ENCODE peak calls at places on chromosomes 12 and 14, in seven cellular contexts. Y is foreskin fibroblast, U is AG04450, O is endothelial cell, H is endodermal cell, I is vagina, C is heart left ventricle. B is an unnamed sample.

GRCh38 chr14:50594577-50595316 is 34.8 kb downstream of the ATL1 start:
- DNase-seq in U (no peak), H (peak; percentile 35), I (no peak), Y (no peak), O (no peak), C (no peak), B (no peak)

GRCh38 chr14:73457050-73457934 is 1.1 kb downstream of the NUMB start:
- DNase-seq in O (peak; percentile 30), Y (no peak), H (peak; percentile 84), C (peak; percentile 51), I (no peak), U (no peak), B (peak; percentile 32)

GRCh38 chr12:80175307-80175930 is 76.1 kb downstream of the OTOGL start:
- DNase-seq in Y (no peak), I (no peak), U (no peak), H (no peak), O (no peak), C (no peak), B (peak; percentile 10)

GRCh38 chr14:101078892-101079221 is 175.3 kb upstream of the RTL1 start:
- DNase-seq in U (no peak), O (no peak), H (peak; percentile 38), Y (no peak), C (no peak), I (peak; percentile 95), B (no peak)

GRCh38 chr14:36513012-36513420 is 7.0 kb downstream of the NKX2-1 start:
- DNase-seq in O (no peak), I (no peak), C (no peak), H (peak; percentile 77), Y (no peak), U (no peak), B (no peak)

GRCh38 chr14:63504628-63505027 is 38.5 kb downstream of the PPP2R5E start:
- DNase-seq in C (no peak), I (no peak), O (no peak), Y (no peak), U (no peak), H (no peak), B (no peak)

GRCh38 chr12:121060149-121061001 is 21.3 kb upstream of the OASL start:
- DNase-seq in I (no peak), O (peak; percentile 33), C (peak; percentile 43), Y (peak; percentile 16), H (peak; percentile 86), U (no peak), B (peak; percentile 49)

GRCh38 chr12:103913100-103913499 is 17.1 kb upstream of the HSP90B1 start:
- DNase-seq in U (no peak), I (no peak), Y (no peak), H (no peak), O (no peak), C (no peak), B (no peak)

GRCh38 chr12:85076688-85077430 is 40.7 kb downstream of the LRRIQ1 start:
- DNase-seq in I (no peak), O (no peak), H (peak; percentile 45), U (peak; percentile 81), Y (peak; percentile 68), C (no peak), B (peak; percentile 57)

GRCh38 chr12:75890141-75890540 is 141.4 kb downstream of the PHLDA1 start:
- DNase-seq in U (no peak), C (no peak), O (no peak), I (no peak), Y (no peak), H (no peak), B (no peak)

GRCh38 chr12:68310370-68310769 is 21.8 kb downstream of the MDM1 start:
- DNase-seq in U (peak; percentile 55), O (no peak), Y (peak; percentile 85), I (no peak), H (no peak), C (no peak), B (no peak)

GRCh38 chr12:116620085-116620734 is 61.0 kb downstream of the MAP1LC3B2 start:
- DNase-seq in Y (no peak), I (no peak), C (peak; percentile 44), H (no peak), U (no peak), O (no peak), B (no peak)

GRCh38 chr14:21476526-21476924 is 234 bp downstream of the RAB2B start:
- DNase-seq in Y (peak; percentile 51), U (no peak), I (no peak), H (no peak), C (peak; percentile 88), O (peak; percentile 78), B (peak; percentile 77)

GRCh38 chr14:29126865-29127264 is 360.3 kb downstream of the FOXG1 start:
- DNase-seq in O (no peak), H (no peak), U (no peak), C (no peak), I (no peak), Y (no peak), B (no peak)

GRCh38 chr12:110546339-110546738 is 36.8 kb downstream of the PPTC7 start:
- DNase-seq in C (no peak), H (peak; percentile 30), O (no peak), U (peak; percentile 61), I (no peak), Y (peak; percentile 84), B (no peak)

GRCh38 chr14:20417250-20418186 is 4.2 kb upstream of the TEP1 start:
- DNase-seq in U (no peak), Y (no peak), O (no peak), C (no peak), H (no peak), I (no peak), B (no peak)

GRCh38 chr12:1760566-1761382 is 59.6 kb upstream of the LRTM2 start:
- DNase-seq in Y (peak; percentile 81), C (no peak), I (no peak), O (no peak), H (no peak), U (no peak), B (peak; percentile 6)

GRCh38 chr12:116222358-116222757 is 55.1 kb downstream of the MED13L start:
- DNase-seq in Y (peak; percentile 78), I (no peak), H (no peak), C (peak; percentile 78), O (no peak), U (peak; percentile 75), B (peak; percentile 57)

GRCh38 chr14:59435987-59436386 is 29.2 kb downstream of the GPR135 start:
- DNase-seq in H (no peak), Y (no peak), O (no peak), C (no peak), I (no peak), U (no peak), B (no peak)

GRCh38 chr12:114265036-114265435 is 140.9 kb downstream of the TBX5 start:
- DNase-seq in C (peak; percentile 49), O (no peak), I (no peak), U (no peak), Y (no peak), H (peak; percentile 18), B (no peak)

GRCh38 chr14:100609941-100610391 is 22.7 kb upstream of the BEGAIN start:
- DNase-seq in O (no peak), Y (no peak), I (no peak), C (no peak), H (peak; percentile 37), U (no peak), B (no peak)

GRCh38 chr12:79371226-79371625 is 319.5 kb downstream of the PAWR start:
- DNase-seq in H (peak; percentile 49), I (no peak), C (no peak), U (no peak), Y (no peak), O (no peak), B (no peak)

GRCh38 chr14:73887704-73888459 is 1.2 kb downstream of the ZNF410 start:
- DNase-seq in Y (no peak), C (no peak), I (no peak), O (no peak), U (no peak), H (no peak), B (no peak)

GRCh38 chr12:57203201-57203600 is 13.4 kb upstream of the NXPH4 start:
- DNase-seq in H (no peak), C (no peak), Y (no peak), U (no peak), I (no peak), O (no peak), B (no peak)

GRCh38 chr12:58441483-58441882 is 478.8 kb downstream of the LRIG3 start:
- DNase-seq in Y (no peak), O (no peak), C (no peak), U (no peak), H (no peak), I (no peak), B (no peak)

GRCh38 chr12:58443981-58444371 is 476.3 kb downstream of the LRIG3 start:
- DNase-seq in C (no peak), U (no peak), H (no peak), I (no peak), Y (no peak), O (no peak), B (no peak)

GRCh38 chr12:58443273-58443980 is 476.9 kb downstream of the LRIG3 start:
- DNase-seq in O (peak; percentile 38), I (no peak), U (no peak), Y (no peak), C (no peak), H (peak; percentile 83), B (peak; percentile 48)
- TF ChIP-seq CTCF in O (peak; percentile 66), I (peak; percentile 14), U (peak; percentile 43), Y (peak; percentile 42), C (peak; percentile 53), H (peak; percentile 88), B (peak; percentile 45)

GRCh38 chr14:104156142-104156541 is 17.8 kb downstream of the KIF26A start:
- DNase-seq in I (no peak), Y (no peak), H (no peak), O (no peak), U (no peak), C (no peak), B (no peak)

GRCh38 chr14:104159990-104160389 is 21.6 kb downstream of the KIF26A start:
- DNase-seq in H (no peak), U (no peak), C (no peak), O (no peak), I (no peak), Y (no peak), B (no peak)

GRCh38 chr14:104155513-104155912 is 17.1 kb downstream of the KIF26A start:
- DNase-seq in C (peak; percentile 48), O (no peak), Y (no peak), U (no peak), I (no peak), H (no peak), B (no peak)

GRCh38 chr14:104158827-104159798 is 20.7 kb downstream of the KIF26A start:
- DNase-seq in U (no peak), I (no peak), C (peak; percentile 81), H (no peak), Y (no peak), O (no peak), B (no peak)

GRCh38 chr14:104157303-104157928 is 19.0 kb downstream of the KIF26A start:
- DNase-seq in O (no peak), I (no peak), Y (no peak), C (no peak), U (no peak), H (no peak), B (peak; percentile 46)
- TF ChIP-seq CTCF in O (no peak), I (no peak), Y (no peak), C (no peak), U (no peak), H (peak; percentile 63), B (peak; percentile 46)

GRCh38 chr12:46268617-46269428 is at the start of gene SLC38A1:
- DNase-seq in Y (peak; percentile 64), I (no peak), U (no peak), H (peak; percentile 95), O (peak; percentile 72), C (peak; percentile 92), B (peak; percentile 82)
- TF ChIP-seq CTCF in Y (no peak), I (no peak), U (no peak), H (no peak), O (no peak), C (peak; percentile 7), B (no peak)

GRCh38 chr14:35404496-35405303 is at the start of gene NFKBIA:
- DNase-seq in O (peak; percentile 80), H (peak; percentile 93), C (peak; percentile 93), U (no peak), I (no peak), Y (peak; percentile 90), B (peak; percentile 92)
- TF ChIP-seq CTCF in O (peak; percentile 12), H (peak; percentile 53), C (peak; percentile 55), U (peak; percentile 43), I (no peak), Y (peak; percentile 32), B (no peak)